ENCODE peak calls at places on chromosomes 3 and 15, in four cellular contexts. X is neuronal stem cell, A is IMR-90, W is H9. L is an unnamed sample.

GRCh38 chr3:196499807-196500524 is 3.6 kb downstream of the RNF168 start:
- DNase-seq in W (no peak), X (no peak), A (no peak), L (no peak)

GRCh38 chr15:45328663-45329062 is 49.7 kb downstream of the GATM start:
- DNase-seq in X (no peak), A (no peak), W (no peak), L (no peak)

GRCh38 chr3:134808835-134809234 is 13.8 kb downstream of the EPHB1 start:
- DNase-seq in A (no peak), X (no peak), W (no peak), L (no peak)

GRCh38 chr3:181105636-181106035 is 116.1 kb upstream of the DNAJC19 start:
- DNase-seq in A (no peak), W (no peak), X (no peak), L (no peak)

GRCh38 chr3:25515131-25515530 is 87.1 kb downstream of the RARB start:
- DNase-seq in A (no peak), W (no peak), X (no peak), L (no peak)

GRCh38 chr15:41367418-41367817 is 34.7 kb downstream of the NUSAP1 start:
- DNase-seq in X (no peak), W (no peak), A (no peak), L (no peak)

GRCh38 chr3:178036745-178037144 is 499.5 kb upstream of the KCNMB2 start:
- DNase-seq in X (no peak), W (no peak), A (peak), L (no peak)

GRCh38 chr3:113143353-113143752 is 68.0 kb upstream of the BOC start:
- DNase-seq in A (no peak), X (no peak), W (no peak), L (no peak)

GRCh38 chr3:142975316-142975995 is 12.0 kb upstream of the PAQR9 start:
- DNase-seq in X (no peak), A (no peak), W (peak), L (no peak)

GRCh38 chr15:64379216-64379960 is 1.9 kb downstream of the PCLAF start:
- DNase-seq in X (no peak), A (no peak), W (no peak), L (no peak)

GRCh38 chr3:66140763-66141372 is 79.9 kb upstream of the SLC25A26 start:
- DNase-seq in W (no peak), A (no peak), X (no peak), L (no peak)

GRCh38 chr3:156865732-156866131 is 39.6 kb downstream of the LEKR1 start:
- DNase-seq in W (no peak), A (peak), X (no peak), L (no peak)

GRCh38 chr3:123081718-123082369 is 15.0 kb downstream of the PDIA5 start:
- DNase-seq in W (no peak), A (no peak), X (no peak), L (no peak)

GRCh38 chr3:192331749-192332385 is 395.5 kb downstream of the FGF12 start:
- DNase-seq in A (no peak), X (no peak), W (no peak), L (no peak)

GRCh38 chr15:73876779-73877178 is 3.4 kb downstream of the TBC1D21 start:
- DNase-seq in X (no peak), A (no peak), W (no peak), L (no peak)

GRCh38 chr3:141093971-141094401 is 42.8 kb downstream of the SPSB4 start:
- DNase-seq in X (no peak), A (no peak), W (no peak), L (no peak)

GRCh38 chr3:156702367-156702766 is 28.0 kb downstream of the TIPARP start:
- DNase-seq in W (no peak), A (no peak), X (no peak), L (no peak)

GRCh38 chr15:38461089-38461833 is 7.3 kb downstream of the FAM98B start:
- DNase-seq in X (no peak), A (peak), W (no peak), L (no peak)

GRCh38 chr3:193134895-193135294 is 106.1 kb upstream of the PLAAT1 start:
- DNase-seq in X (no peak), A (peak), W (no peak), L (no peak)

GRCh38 chr3:174949523-174949922 is 90.4 kb downstream of the NAALADL2 start:
- DNase-seq in A (peak), W (no peak), X (no peak), L (no peak)

GRCh38 chr15:73081321-73081958 is 29.2 kb downstream of the NEO1 start:
- DNase-seq in X (peak), A (peak), W (no peak), L (no peak)

GRCh38 chr15:96331942-96332853 is 1.7 kb downstream of the NR2F2 start:
- DNase-seq in W (peak), X (peak), A (no peak), L (peak)

GRCh38 chr3:66401578-66402382 is 99.0 kb downstream of the LRIG1 start:
- DNase-seq in W (no peak), X (no peak), A (no peak), L (no peak)

GRCh38 chr3:34357461-34357860 is 559.0 kb downstream of the PDCD6IP start:
- DNase-seq in A (no peak), X (no peak), W (no peak), L (no peak)

GRCh38 chr15:77059761-77060345 is 11.1 kb downstream of the TSPAN3 start:
- DNase-seq in W (no peak), A (peak), X (no peak), L (no peak)

GRCh38 chr3:120839120-120839519 is 68.9 kb upstream of the STXBP5L start:
- DNase-seq in W (no peak), A (no peak), X (no peak), L (no peak)

GRCh38 chr3:89368846-89369245 is 261.4 kb downstream of the EPHA3 start:
- DNase-seq in W (no peak), X (no peak), A (no peak), L (no peak)

GRCh38 chr3:160919942-160920341 is 163.9 kb downstream of the PPM1L start:
- DNase-seq in X (no peak), A (no peak), W (no peak), L (no peak)

GRCh38 chr3:43523454-43524053 is 98.3 kb downstream of the ANO10 start:
- DNase-seq in A (peak), X (no peak), W (no peak), L (no peak)

GRCh38 chr15:96126859-96127258 is 203.6 kb upstream of the NR2F2 start:
- DNase-seq in X (no peak), A (no peak), W (no peak), L (no peak)

GRCh38 chr15:43920815-43921214 is 94.0 kb downstream of the WDR76 start:
- DNase-seq in X (no peak), A (peak), W (no peak), L (no peak)

DNA sequence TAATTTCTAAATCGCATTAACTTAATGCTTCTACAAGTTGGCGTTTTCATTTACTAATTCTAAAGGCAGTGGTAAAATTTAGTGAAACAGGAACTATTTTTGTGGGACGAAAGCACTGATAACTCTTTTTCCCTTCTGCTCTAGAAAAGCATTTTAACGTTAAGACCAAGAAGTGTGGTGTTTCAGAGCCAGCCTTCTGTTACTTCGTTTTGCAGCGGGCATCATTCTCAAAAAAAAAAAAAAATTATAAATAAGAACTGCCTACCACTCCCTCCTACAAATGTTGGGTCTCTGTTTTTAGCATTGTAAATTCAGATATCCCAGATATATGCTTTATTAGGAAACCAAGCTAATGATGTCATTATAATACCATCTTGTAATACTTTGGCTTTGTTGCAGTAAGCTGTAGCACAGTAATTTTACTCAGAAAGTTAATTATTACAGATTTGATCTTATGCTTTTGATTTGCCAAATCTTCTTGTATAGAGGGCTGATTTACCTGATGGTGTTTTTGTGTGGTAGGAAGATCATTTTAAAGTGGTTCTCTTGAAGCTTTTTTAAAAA is 1.6 kb downstream of the ATP11B start:
- DNase-seq in A (peak), X (no peak), W (no peak), L (no peak)
- H4K8ac ChIP-seq in A (no peak), X (no peak), W (no peak), L (no peak)

GRCh38 chr3:107112356-107112755 is 264.9 kb upstream of the CCDC54 start:
- DNase-seq in X (no peak), A (no peak), W (no peak), L (no peak)

GRCh38 chr3:107117156-107117555 is 260.1 kb upstream of the CCDC54 start:
- DNase-seq in X (no peak), W (no peak), A (no peak), L (no peak)

GRCh38 chr3:107116251-107116650 is 261.0 kb upstream of the CCDC54 start:
- DNase-seq in A (no peak), X (no peak), W (no peak), L (no peak)

GRCh38 chr3:107117922-107118576 is 259.2 kb upstream of the CCDC54 start:
- DNase-seq in X (peak), A (peak), W (peak), L (peak)
- H4K8ac ChIP-seq in X (no peak), A (peak), W (no peak), L (no peak)

DNA sequence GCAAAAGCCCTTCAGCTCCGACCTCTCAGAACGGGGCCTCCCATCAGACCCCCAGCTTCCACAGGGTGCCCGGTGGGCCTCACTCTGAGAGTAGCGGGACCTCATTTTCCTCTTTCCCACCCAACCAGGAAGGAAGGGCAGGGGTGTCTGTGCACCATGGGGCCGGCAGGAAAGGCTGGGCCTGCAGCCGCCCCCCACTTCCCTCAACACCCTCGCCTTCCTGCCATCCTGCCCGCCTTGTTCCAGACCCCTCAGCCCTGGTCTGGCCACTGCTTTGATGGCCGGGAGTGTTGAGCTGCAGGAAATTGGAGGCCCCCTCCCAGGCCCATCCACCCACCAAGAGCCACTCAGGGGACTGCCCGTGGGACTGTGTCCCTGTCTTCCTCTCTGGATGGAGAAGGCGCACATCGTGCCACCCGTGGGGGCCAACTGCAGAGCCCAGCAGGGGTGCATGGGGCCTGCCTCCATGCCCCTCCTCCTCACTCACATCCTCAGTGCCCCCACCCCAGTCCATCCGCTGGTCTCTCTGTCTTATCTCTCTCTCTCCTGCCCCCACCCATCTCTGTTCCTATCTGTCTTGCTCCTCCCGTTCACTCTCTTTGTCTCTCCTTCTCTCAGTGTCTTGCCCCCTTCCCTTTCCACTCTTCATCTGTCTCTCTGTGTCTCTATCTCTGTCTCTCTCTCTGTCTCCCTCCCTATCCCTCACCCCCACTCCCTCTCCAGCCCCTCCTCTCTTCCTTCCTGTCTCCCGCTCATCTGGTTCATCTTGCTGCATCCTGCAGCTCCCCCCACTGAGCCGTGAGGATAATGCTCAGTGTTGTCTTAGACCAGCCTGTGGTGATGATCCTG is 1.8 kb upstream of the PLXND1 start:
- DNase-seq in A (peak), W (peak), X (no peak), L (no peak)
- H4K8ac ChIP-seq in A (peak), W (no peak), X (no peak), L (peak)

DNA sequence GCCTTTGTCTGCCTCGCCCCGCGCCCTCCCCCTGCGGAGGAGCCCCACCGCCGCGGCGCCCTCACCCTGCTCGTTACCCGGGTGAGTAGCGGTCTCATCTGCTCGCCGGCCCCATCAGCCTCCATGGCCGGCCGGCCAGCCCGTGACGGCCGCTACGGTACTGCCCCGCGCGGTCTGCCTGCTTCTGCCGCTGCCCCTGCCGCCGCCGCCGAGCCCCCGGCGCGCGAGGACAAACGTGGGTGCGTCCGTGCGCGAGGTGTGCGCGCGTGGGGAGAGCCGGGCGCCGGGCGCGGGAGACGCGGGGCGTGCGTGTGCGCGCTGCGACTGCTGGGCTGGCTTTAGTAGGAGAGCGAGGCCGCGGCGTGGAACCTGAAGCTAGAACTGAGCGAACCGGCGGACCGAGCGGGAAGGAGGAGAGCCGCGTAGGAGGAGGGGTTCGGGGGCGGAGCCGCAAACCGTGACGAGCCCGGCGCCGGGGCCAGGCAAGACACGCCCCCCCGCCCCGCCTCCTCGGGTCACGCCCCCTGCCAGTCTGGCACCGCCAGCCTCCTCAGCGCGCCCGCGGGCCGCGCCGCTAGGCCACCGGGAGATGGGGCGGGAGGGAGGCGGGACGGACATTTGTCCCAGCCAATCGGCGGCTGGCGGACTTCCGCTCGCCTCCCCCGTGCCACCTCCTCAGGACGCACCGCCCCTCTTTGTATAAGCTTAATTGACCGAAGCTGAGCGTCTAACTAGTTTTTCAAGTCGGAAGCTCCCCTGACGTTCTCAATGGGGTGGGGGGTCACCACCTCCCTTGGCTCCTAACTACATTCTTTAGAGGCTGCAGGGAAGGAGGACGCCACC is at the start of gene SLC4A7:
- DNase-seq in W (peak), A (peak), X (peak), L (peak)
- H4K8ac ChIP-seq in W (no peak), A (peak), X (peak), L (peak)

GRCh38 chr3:187735837-187736236 is 9.4 kb downstream of the BCL6 start:
- DNase-seq in W (no peak), A (no peak), X (no peak), L (no peak)
- H4K8ac ChIP-seq in W (no peak), A (no peak), X (no peak), L (no peak)